ENCODE peak calls at places on chromosomes 4 and X, in ten cellular contexts. G is endothelial cell, C is neural crest cell, V is tibial nerve, P is IMR-90, Z is NB4, Y is HFF-Myc, S is WTC11, M is type B pancreatic cell, R is bronchial epithelial cell. J is an unnamed sample.

GRCh38 chr4:147769386-147769785 is 37.5 kb downstream of the ARHGAP10 start:
- DNase-seq in G (no peak), Z (no peak), S (no peak), P (no peak), Y (no peak), M (no peak), R (peak; percentile 64), C (no peak), V (no peak), J (no peak)

GRCh38 chr4:68361146-68361589 is 11.3 kb upstream of the YTHDC1 start:
- DNase-seq in V (no peak), Z (peak; percentile 8), S (no peak), R (peak; percentile 98), P (peak; percentile 70), C (no peak), M (no peak), Y (no peak), G (no peak), J (no peak)

GRCh38 chr4:109730294-109731051 is 603 bp upstream of the PLA2G12A start:
- DNase-seq in Y (peak; percentile 17), S (peak; percentile 61), P (peak; percentile 56), C (peak; percentile 42), M (peak; percentile 72), V (no peak), G (peak; percentile 55), R (peak; percentile 48), Z (no peak), J (peak; percentile 26)

GRCh38 chr4:26267087-26267486 is 53.7 kb upstream of the RBPJ start:
- DNase-seq in Z (no peak), M (no peak), P (peak; percentile 53), G (no peak), Y (no peak), C (no peak), V (peak; percentile 84), R (no peak), S (no peak), J (no peak)

GRCh38 chr4:38082424-38083374 is 122.5 kb downstream of the PTTG2 start:
- DNase-seq in G (no peak), P (peak; percentile 97), Z (no peak), C (no peak), R (no peak), Y (no peak), S (no peak), V (no peak), M (no peak), J (no peak)

GRCh38 chr4:82705169-82705568 is 93.4 kb downstream of the SCD5 start:
- DNase-seq in C (no peak), S (no peak), Y (no peak), R (no peak), P (no peak), V (no peak), G (no peak), Z (no peak), M (no peak), J (no peak)

GRCh38 chr4:687975-688694 is 816 bp downstream of the SLC49A3 start:
- DNase-seq in P (no peak), C (no peak), Z (no peak), M (peak; percentile 68), R (no peak), G (no peak), S (peak; percentile 71), V (no peak), Y (no peak), J (no peak)

GRCh38 chr4:128565565-128566186 is 243.8 kb upstream of the JADE1 start:
- DNase-seq in C (peak; percentile 26), V (no peak), G (peak; percentile 74), Y (no peak), S (peak; percentile 78), P (no peak), M (no peak), Z (peak; percentile 55), R (peak; percentile 36), J (peak; percentile 31)

GRCh38 chr4:185559913-185560281 is 24.6 kb upstream of the PDLIM3 start:
- DNase-seq in V (no peak), Z (no peak), M (no peak), G (no peak), C (no peak), R (peak; percentile 91), P (peak; percentile 68), S (peak; percentile 14), Y (peak; percentile 20), J (no peak)

GRCh38 chr4:72325215-72325614 is 243.8 kb downstream of the ADAMTS3 start:
- DNase-seq in Y (no peak), M (no peak), S (no peak), R (no peak), V (no peak), P (no peak), C (no peak), Z (no peak), G (no peak), J (no peak)

GRCh38 chrX:53354669-53355068 is 67.8 kb downstream of the SMC1A start:
- DNase-seq in V (no peak), G (no peak), Z (no peak), S (no peak), C (no peak), P (peak; percentile 28), R (no peak), M (no peak), Y (no peak), J (no peak)
- TF ChIP-seq CTCF in V (no peak), G (no peak), Z (no peak), S (no peak), C (peak; percentile 19), P (peak; percentile 14), R (no peak), M (no peak), Y (no peak), J (no peak)

GRCh38 chr4:2166253-2166652 is 75.7 kb downstream of the HAUS3 start:
- DNase-seq in V (no peak), Z (no peak), C (no peak), Y (no peak), R (no peak), G (no peak), M (no peak), P (no peak), S (no peak), J (no peak)

GRCh38 chr4:2172627-2173231 is 69.2 kb downstream of the HAUS3 start:
- DNase-seq in V (no peak), P (no peak), Y (no peak), C (no peak), Z (no peak), G (no peak), S (no peak), M (no peak), R (no peak), J (no peak)

GRCh38 chr4:2165391-2165790 is 76.5 kb downstream of the HAUS3 start:
- DNase-seq in Y (no peak), V (no peak), R (no peak), S (no peak), P (no peak), G (no peak), C (no peak), M (no peak), Z (no peak), J (no peak)

GRCh38 chr4:2172161-2172560 is 69.8 kb downstream of the HAUS3 start:
- DNase-seq in Z (peak; percentile 96), Y (no peak), V (no peak), R (no peak), P (no peak), G (no peak), C (no peak), M (no peak), S (no peak), J (no peak)

DNA sequence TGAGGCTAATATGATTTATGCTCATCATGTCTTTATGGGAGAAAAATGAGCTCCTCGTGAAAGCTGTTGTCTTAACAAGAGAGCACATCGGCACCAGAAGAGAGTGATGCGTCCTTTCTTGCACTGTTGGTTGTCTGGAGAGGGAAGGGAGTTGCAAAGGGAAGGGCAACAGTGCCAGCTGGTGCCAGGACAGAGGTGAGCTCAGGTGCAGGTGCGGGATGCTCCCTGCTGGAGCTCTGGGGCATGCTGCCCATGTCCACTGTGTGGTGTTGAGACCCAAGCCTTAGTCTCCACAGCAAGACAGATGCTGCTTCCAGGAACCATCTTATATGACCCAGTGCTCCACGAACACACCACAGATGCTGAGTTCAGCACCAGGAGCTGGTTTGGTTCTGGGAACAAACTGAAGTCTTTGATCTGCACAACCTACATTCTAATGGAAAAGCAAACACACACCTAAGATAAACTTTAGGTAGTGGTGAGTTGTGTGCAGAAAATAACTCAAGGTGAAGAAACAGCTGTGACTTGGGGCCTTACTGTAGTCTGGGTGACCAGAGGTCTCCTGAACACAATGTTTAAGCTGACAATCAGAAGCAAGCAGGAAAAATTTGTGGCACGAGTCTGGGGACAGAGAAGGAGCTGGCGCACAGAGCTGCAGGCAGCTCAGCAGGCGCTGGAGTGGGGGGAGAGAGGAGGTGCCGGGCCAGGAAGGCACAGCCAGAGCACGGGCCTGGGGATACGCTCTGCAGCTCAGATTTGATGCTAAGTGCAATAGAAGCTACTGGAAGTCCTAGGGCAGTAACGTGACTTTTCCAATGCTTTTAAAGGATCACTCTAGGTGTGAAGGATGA is 73.2 kb downstream of the HAUS3 start:
- DNase-seq in V (no peak), P (no peak), Y (no peak), M (no peak), S (no peak), G (no peak), C (no peak), Z (no peak), R (no peak), J (no peak)
- TF ChIP-seq CTCF in V (no peak), P (no peak), Y (no peak), M (no peak), S (no peak), G (no peak), C (no peak), Z (no peak), R (peak; percentile 3), J (no peak)

DNA sequence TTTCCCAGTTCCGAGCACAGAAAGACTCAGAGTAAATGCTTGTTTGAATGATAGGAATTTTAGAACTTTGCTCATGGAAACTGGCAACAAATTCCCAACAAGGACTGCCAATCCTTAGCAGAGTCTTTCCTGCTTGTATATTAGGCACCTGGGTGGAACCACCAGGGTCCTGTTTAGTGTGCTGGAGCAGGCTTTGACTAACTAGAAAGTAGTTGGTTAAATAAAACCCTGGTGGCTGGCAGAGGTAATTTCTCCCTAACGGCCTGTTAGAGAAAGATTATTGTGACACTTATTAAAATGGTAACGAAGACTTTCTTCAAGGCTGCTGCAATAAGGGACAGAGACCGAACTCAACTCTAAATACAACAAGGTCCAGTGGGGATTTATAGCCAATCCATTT is 103.6 kb upstream of the TEX13D start:
- DNase-seq in S (no peak), M (no peak), R (no peak), V (no peak), P (no peak), C (no peak), G (no peak), Y (no peak), Z (no peak), J (no peak)
- TF ChIP-seq CTCF in S (no peak), M (peak; percentile 66), R (no peak), V (no peak), P (no peak), C (no peak), G (peak; percentile 11), Y (no peak), Z (no peak), J (no peak)

DNA sequence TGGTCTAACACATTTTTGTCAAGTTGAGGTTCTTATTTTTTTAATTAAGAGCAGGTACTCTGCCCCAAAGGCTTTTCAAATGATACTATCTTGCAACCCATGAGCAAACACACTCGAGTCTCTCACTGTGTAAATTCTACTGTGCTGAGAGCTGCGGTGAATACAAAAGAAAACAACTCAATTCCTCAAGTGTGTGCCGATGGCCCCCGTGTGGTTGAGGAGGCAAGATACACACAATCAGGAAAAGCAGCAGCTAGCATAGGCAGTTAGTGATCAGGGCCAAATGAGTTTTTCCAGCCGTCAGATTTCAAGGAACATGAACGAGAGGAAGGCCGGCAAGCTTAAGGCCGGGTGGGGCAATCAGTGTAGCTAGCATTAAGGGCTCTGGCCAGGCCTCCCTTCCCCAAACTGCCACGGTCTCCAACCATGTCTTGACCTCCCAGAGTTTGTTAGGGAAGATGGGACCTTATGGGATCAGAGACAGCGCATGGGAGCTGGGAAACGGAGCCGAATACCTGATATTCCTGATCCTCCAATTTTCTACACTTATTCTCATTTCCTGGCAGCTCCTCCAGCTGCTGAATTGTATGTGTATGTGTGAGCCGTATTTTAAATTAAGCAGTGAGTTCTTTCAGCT is 59.7 kb downstream of the RTL9 start:
- DNase-seq in R (peak; percentile 53), Y (no peak), Z (peak; percentile 5), C (peak; percentile 39), M (no peak), P (peak; percentile 81), S (peak; percentile 14), G (peak; percentile 10), V (peak; percentile 6), J (no peak)
- TF ChIP-seq CTCF in R (peak; percentile 52), Y (peak; percentile 50), Z (no peak), C (peak; percentile 68), M (peak; percentile 78), P (peak; percentile 60), S (no peak), G (peak; percentile 26), V (peak; percentile 47), J (no peak)

J was measured in omental fat pad.